ENCODE peak calls at places on chromosomes 4 and X, in six cellular contexts. D, B, L, O, N and C are unnamed samples.

GRCh38 chr4:139656614-139657486 is 8.8 kb upstream of the MGST2 start:
- DNase-seq in O (peak; percentile 56), D (peak; percentile 61), B (peak; percentile 41), L (no peak), N (peak; percentile 24), C (no peak)

GRCh38 chrX:17788439-17788838 is 51.1 kb downstream of the SCML1 start:
- DNase-seq in L (no peak), O (peak; percentile 53), B (peak; percentile 35), D (peak; percentile 47), N (peak; percentile 1), C (no peak)

GRCh38 chr4:84363256-84363655 is 135.8 kb downstream of the NKX6-1 start:
- DNase-seq in D (no peak), B (no peak), O (no peak), L (peak; percentile 5), N (no peak), C (no peak)

GRCh38 chr4:113604955-113605354 is 156.6 kb downstream of the CAMK2D start:
- DNase-seq in L (no peak), D (no peak), N (no peak), B (no peak), O (peak; percentile 1), C (no peak)

GRCh38 chrX:70046978-70047377 is 2.8 kb downstream of the AWAT2 start:
- DNase-seq in N (no peak), D (no peak), B (no peak), L (no peak), O (no peak), C (no peak)

GRCh38 chr4:36207808-36208207 is 36.5 kb downstream of the ARAP2 start:
- DNase-seq in N (no peak), L (no peak), D (no peak), B (no peak), O (no peak), C (no peak)

GRCh38 chrX:63993936-63994335 is 208.9 kb upstream of the ARHGEF9 start:
- DNase-seq in B (no peak), N (no peak), O (no peak), D (no peak), L (no peak), C (no peak)

GRCh38 chr4:57037982-57038604 is 59.4 kb downstream of the POLR2B start:
- DNase-seq in L (peak; percentile 86), D (peak; percentile 70), N (peak; percentile 17), O (peak; percentile 25), B (peak; percentile 51), C (peak; percentile 86)

GRCh38 chr4:69896530-69897116 is 34.2 kb upstream of the CSN1S1 start:
- DNase-seq in O (no peak), D (no peak), B (no peak), L (no peak), N (no peak), C (no peak)

GRCh38 chrX:44871114-44871645 is 1.8 kb upstream of the KDM6A start:
- DNase-seq in N (no peak), B (peak; percentile 20), D (peak; percentile 46), O (no peak), L (no peak), C (no peak)

GRCh38 chrX:57447856-57448255 is 144.0 kb upstream of the ZXDB start:
- DNase-seq in B (no peak), N (no peak), O (no peak), D (no peak), L (no peak), C (no peak)

GRCh38 chr4:132670557-132670956 is 478.5 kb upstream of the PCDH10 start:
- DNase-seq in N (no peak), L (no peak), O (no peak), D (no peak), B (no peak), C (no peak)

GRCh38 chr4:17111959-17112659 is 213.7 kb upstream of the LDB2 start:
- DNase-seq in D (no peak), N (peak; percentile 5), O (no peak), B (no peak), L (no peak), C (no peak)

GRCh38 chrX:103831803-103832544 is at the start of gene RAB9B:
- DNase-seq in L (peak; percentile 87), B (peak; percentile 63), O (no peak), D (peak; percentile 75), N (peak; percentile 27), C (peak; percentile 81)

GRCh38 chr4:141788169-141788915 is 152.0 kb downstream of the IL15 start:
- DNase-seq in N (no peak), D (no peak), L (no peak), B (no peak), O (no peak), C (no peak)

GRCh38 chr4:26864904-26865303 is 4.3 kb downstream of the STIM2 start:
- DNase-seq in N (no peak), B (no peak), D (no peak), O (no peak), L (no peak), C (no peak)

GRCh38 chrX:119481218-119481875 is 13.1 kb downstream of the SLC25A5 start:
- DNase-seq in L (no peak), B (no peak), N (no peak), O (no peak), D (peak; percentile 64), C (no peak)

GRCh38 chr4:54784188-54784671 is 126.5 kb downstream of the KIT start:
- DNase-seq in D (peak; percentile 67), B (peak; percentile 77), N (peak; percentile 71), O (no peak), L (peak; percentile 87), C (peak; percentile 76)

GRCh38 chrX:118679290-118679689 is 48.1 kb upstream of the IL13RA1 start:
- DNase-seq in B (no peak), O (no peak), L (no peak), N (no peak), D (no peak), C (no peak)

GRCh38 chrX:40402771-40403533 is 177.8 kb upstream of the ATP6AP2 start:
- DNase-seq in L (no peak), B (no peak), O (peak; percentile 70), D (no peak), N (peak; percentile 2), C (no peak)

GRCh38 chr4:170940043-170940724 is 850.4 kb upstream of the AADAT start:
- DNase-seq in L (no peak), B (no peak), N (no peak), D (no peak), O (no peak), C (no peak)

GRCh38 chr4:1628892-1629703 is 55.0 kb downstream of the FAM53A start:
- DNase-seq in B (peak; percentile 61), O (peak; percentile 54), D (peak; percentile 77), N (peak; percentile 13), L (peak; percentile 90), C (peak; percentile 78)
- H3K27ac ChIP-seq in B (no peak overlapping the region), O (no peak overlapping the region), D (no peak overlapping the region), N (no peak overlapping the region), L (no peak overlapping the region), C (no peak overlapping the region)

DNA sequence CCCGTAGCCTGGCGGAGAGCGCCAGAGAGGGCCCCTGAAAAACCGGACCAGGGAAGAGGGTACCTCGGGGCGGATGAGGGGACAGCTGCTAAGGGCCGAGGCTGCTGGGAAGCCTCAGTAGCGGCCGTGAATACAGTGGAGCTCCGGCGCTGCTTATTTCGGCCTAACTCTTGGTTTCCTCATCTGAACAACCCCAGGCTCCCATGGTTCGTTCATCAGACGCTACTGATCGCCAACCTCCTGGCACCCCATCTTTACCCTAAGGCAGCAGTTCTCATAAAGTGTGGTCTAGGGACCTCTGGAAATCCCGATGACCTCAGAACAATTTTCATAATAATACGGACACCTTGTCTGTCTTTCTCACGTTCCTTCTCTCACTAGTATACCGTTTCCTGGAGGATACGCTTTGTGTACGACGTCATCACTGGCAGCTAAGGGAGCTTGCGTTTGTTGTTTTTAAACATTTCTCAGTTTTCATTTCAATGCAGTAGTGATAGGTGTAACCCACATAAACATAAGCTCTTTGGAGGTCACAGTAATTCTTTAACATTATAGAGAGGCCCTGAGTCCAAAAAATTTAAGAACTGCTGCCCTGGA is 707 bp upstream of the RAB28 start:
- DNase-seq in B (no peak), D (no peak), N (no peak), O (peak; percentile 8), L (no peak), C (no peak)
- H3K27ac ChIP-seq in B (peak overlapping the region; percentile 90), D (peak overlapping the region; percentile 91), N (peak overlapping the region; percentile 95), O (peak overlapping the region; percentile 97), L (peak overlapping the region; percentile 87), C (peak overlapping the region; percentile 88)

GRCh38 chr4:47929682-47930201 is 15.4 kb upstream of the NFXL1 start:
- DNase-seq in B (no peak), N (no peak), L (no peak), O (no peak), D (no peak), C (no peak)

GRCh38 chr4:47930971-47931804 is 16.8 kb upstream of the NFXL1 start:
- DNase-seq in B (no peak), N (no peak), D (no peak), O (no peak), L (no peak), C (no peak)

DNA sequence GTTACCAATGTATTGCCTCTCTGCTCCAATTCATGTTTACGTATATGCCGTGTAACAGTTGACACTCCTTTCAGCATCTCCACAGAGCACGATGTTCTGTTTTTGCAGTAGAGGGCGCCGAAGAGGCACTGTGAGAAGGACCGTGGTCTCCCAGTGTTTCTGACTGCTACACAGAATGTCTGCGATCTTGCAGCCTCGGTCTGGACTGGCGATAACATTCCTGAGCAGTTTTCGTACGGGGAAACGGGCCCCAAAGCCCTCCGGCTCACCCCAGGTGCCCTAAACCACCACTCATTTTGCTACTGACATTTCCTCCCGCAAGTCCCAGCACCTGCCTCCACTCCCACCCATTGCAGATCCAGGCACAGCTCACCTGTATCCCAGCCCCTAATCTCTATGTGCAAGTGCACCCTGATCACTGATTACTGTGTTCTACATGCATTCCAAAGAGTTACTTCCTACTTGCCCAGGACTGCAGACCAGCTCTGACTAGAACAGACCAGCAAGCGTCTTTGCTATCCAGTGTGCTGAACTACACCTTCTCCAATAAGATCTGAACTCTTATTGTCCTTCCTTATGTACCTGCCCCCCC is 12.4 kb upstream of the NFXL1 start:
- DNase-seq in L (no peak), O (peak; percentile 24), N (peak; percentile 21), D (no peak), B (peak; percentile 15), C (no peak)
- H3K27ac ChIP-seq in L (no peak overlapping the region), O (no peak overlapping the region), N (no peak overlapping the region), D (no peak overlapping the region), B (no peak overlapping the region), C (no peak overlapping the region)

DNA sequence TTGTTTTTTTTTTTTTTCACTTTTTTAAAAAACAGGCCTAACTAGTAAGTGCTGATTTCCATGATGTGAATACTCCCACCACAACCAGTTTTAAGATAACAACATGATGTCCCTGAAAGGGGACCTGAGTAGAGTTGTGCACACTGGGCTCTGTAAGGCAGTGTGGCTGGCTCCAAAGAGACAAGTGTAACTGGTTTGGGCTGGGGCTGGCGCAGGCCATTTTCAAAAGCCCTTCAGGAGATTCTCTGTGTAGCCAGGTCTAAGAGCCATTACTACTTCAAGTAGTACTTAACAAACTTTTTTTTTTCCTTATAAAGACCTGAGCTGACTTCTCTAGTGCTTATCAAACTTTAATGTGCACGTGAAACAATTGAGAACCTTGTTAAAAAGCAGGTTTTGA is 4.3 kb downstream of the QRFPR start:
- DNase-seq in O (no peak), L (no peak), N (no peak), B (no peak), D (peak; percentile 69), C (no peak)
- H3K27ac ChIP-seq in O (no peak overlapping the region), L (no peak overlapping the region), N (no peak overlapping the region), B (no peak overlapping the region), D (no peak overlapping the region), C (no peak overlapping the region)